ENCODE peak calls at places on chromosomes 4 and X, in five cellular contexts. L, W, G, R and Q are unnamed samples.

GRCh38 chr4:98377626-98378025 is 116.4 kb downstream of the RAP1GDS1 start:
- DNase-seq in L (no peak), W (no peak), G (no peak), R (no peak), Q (no peak)

GRCh38 chr4:72709475-72709874 is 140.5 kb upstream of the ADAMTS3 start:
- DNase-seq in L (no peak), W (no peak), G (no peak), R (no peak), Q (no peak)

GRCh38 chr4:145545538-145546224 is 64.0 kb downstream of the SMAD1 start:
- DNase-seq in L (peak; percentile 55), W (no peak), G (no peak), R (no peak), Q (no peak)

GRCh38 chr4:107719211-107719926 is 665 bp downstream of the PAPSS1 start:
- DNase-seq in L (peak; percentile 20), W (no peak), G (no peak), R (peak; percentile 77), Q (peak; percentile 34)

GRCh38 chr4:95758001-95758400 is 81.9 kb upstream of the PDHA2 start:
- DNase-seq in L (no peak), W (no peak), G (no peak), R (no peak), Q (no peak)

GRCh38 chr4:141002323-141002805 is 130.9 kb downstream of the RNF150 start:
- DNase-seq in L (no peak), W (no peak), G (no peak), R (no peak), Q (no peak)

GRCh38 chr4:161829631-161830030 is 334.2 kb downstream of the FSTL5 start:
- DNase-seq in L (no peak), W (no peak), G (no peak), R (no peak), Q (no peak)

GRCh38 chrX:71420686-71421085 is 54.5 kb downstream of the TAF1 start:
- DNase-seq in L (no peak), W (no peak), G (peak; percentile 46), R (no peak), Q (no peak)

GRCh38 chr4:156999175-156999517 is 27.5 kb upstream of the PDGFC start:
- DNase-seq in L (peak; percentile 75), W (no peak), G (no peak), R (peak; percentile 79), Q (no peak)

GRCh38 chrX:153600032-153600373 is 1.1 kb upstream of the CCNQ start:
- DNase-seq in L (peak; percentile 13), W (no peak), G (no peak), R (no peak), Q (no peak)

GRCh38 chr4:87309625-87310024 is 13.1 kb downstream of the HSD17B13 start:
- DNase-seq in L (no peak), W (no peak), G (no peak), R (no peak), Q (no peak)

GRCh38 chr4:40333921-40334352 is 1.2 kb upstream of the CHRNA9 start:
- DNase-seq in L (peak; percentile 45), W (no peak), G (no peak), R (no peak), Q (no peak)

GRCh38 chr4:154471924-154472323 is 19.7 kb downstream of the DCHS2 start:
- DNase-seq in L (no peak), W (peak; percentile 21), G (no peak), R (peak; percentile 21), Q (no peak)

GRCh38 chr4:94538229-94538628 is 86.5 kb downstream of the PDLIM5 start:
- DNase-seq in L (no peak), W (no peak), G (no peak), R (no peak), Q (no peak)

GRCh38 chrX:53794181-53794580 is 107.7 kb upstream of the HUWE1 start:
- DNase-seq in L (no peak), W (no peak), G (no peak), R (no peak), Q (no peak)

GRCh38 chr4:78644744-78645330 is 93.3 kb downstream of the ANXA3 start:
- DNase-seq in L (peak; percentile 83), W (no peak), G (no peak), R (peak; percentile 51), Q (peak; percentile 87)

DNA sequence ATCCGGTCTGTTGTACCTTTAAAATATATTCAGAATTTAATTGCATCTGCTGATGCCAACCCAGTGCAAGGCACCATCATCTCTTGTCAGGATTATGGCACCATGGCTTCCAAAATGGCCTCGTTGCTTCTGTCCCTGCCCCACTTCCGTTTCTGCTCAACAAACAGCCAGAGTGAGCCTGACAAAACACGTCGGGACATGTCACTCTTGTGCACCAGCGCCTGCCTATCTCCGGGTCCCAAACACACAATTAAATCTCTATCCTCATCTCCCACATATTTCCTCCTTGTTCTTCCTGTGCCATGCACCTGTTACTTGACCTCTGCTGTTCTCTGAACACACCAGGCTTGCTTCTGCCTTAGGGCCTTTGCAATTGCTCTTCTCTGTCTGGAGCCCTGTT is 12.8 kb upstream of the CD38 start:
- DNase-seq in L (no peak), W (no peak), G (no peak), R (no peak), Q (no peak)
- TF ChIP-seq HDAC2 in L (no peak), W (no peak), G (no peak), R (no peak), Q (no peak)

GRCh38 chr4:160423879-160424451 is 1321.1 kb downstream of the RAPGEF2 start:
- DNase-seq in L (peak; percentile 9), W (no peak), G (no peak), R (no peak), Q (no peak)
- TF ChIP-seq HDAC2 in L (no peak), W (no peak), G (no peak), R (no peak), Q (no peak)

DNA sequence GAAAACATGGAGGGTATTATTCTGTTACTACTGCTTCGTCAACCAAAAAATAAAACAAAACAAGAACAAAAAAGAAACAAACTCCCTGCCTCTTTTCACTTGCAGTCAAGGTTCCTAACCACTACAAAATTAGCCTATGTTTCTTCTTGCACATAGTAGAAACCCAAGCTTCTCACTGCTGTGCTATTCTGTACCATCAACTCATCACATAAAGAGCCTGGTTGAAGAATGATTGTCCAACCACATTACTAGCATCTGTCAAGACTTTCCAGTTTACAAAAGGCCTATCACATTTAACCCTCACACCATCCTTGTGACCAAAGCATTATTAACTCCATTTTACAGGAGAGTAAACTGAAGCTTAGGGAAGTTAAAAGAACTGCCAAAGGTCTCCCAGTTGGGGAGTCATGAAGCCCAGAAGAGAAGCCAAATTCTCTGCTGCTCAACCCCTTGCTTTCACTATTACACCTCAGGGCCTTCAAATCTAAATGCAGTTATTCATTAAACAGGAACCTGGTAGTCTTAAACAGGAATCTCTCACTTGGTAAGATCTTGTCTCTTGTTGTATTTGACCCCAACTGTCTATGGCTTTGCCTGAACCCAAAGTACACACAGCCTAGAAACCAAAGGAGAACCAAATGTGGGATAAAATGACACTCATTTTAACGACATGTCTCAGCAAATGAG is 8.5 kb downstream of the F9 start:
- DNase-seq in L (no peak), W (no peak), G (no peak), R (no peak), Q (no peak)
- TF ChIP-seq HDAC2 in L (no peak), W (no peak), G (no peak), R (no peak), Q (no peak)

GRCh38 chrX:74931214-74931613 is 6.0 kb upstream of the NEXMIF start:
- DNase-seq in L (no peak), W (no peak), G (no peak), R (no peak), Q (peak; percentile 1)

GRCh38 chrX:74923942-74924448 is 1.3 kb downstream of the NEXMIF start:
- DNase-seq in L (no peak), W (no peak), G (no peak), R (no peak), Q (no peak)

GRCh38 chrX:74924449-74925209 is 623 bp downstream of the NEXMIF start:
- DNase-seq in L (peak; percentile 19), W (no peak), G (peak; percentile 60), R (no peak), Q (no peak)

GRCh38 chrX:74922922-74923321 is 2.3 kb downstream of the NEXMIF start:
- DNase-seq in L (no peak), W (peak; percentile 69), G (no peak), R (no peak), Q (no peak)

DNA sequence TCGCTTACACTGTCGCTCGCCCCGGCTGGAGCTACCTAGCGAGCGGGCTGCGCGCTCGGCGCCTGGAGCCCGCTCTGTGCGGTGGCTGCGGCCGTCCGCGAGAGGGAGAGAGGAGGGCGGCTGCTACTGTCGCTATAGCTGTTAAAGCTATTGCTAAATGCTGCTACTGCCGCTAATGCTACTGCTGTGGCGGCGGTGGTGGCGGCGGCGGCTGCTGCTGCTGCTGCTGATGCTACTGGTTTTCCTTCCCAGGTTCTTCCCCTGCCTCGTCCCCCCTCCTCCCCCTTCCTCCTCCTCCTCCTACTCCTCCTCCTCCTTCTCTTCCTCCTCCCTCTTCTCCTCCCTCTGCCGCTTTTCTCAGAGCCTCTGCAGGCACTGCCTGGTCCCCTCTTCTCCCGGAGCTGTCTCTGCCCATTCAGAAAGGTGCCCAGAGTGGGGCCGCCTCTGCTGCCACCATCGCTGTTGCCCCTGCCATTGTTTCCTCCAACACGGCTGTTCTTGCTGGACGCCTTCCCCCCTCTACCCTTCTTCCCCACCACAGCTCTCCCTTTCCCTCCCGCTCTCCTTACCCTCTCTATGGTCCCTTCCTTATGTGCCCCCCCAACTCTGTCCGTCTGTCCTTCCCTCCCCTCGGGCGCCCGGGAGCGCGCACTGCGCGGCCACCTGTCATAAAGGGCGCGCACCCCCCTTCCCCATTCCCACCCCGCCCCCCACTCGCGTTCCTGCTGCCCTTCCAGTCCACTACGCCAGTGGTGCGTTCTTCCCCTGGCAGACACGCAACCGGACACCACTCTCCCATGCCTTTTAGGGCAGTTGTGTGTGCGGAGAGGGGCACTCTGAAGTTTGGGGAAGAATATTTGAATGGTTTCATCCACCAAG is at the start of gene NEXMIF:
- DNase-seq in L (peak; percentile 36), W (no peak), G (peak; percentile 58), R (peak; percentile 6), Q (no peak)
- TF ChIP-seq HDAC2 in L (no peak), W (no peak), G (no peak), R (no peak), Q (no peak)

GRCh38 chrX:68934421-68934820 is 105.6 kb downstream of the EFNB1 start:
- DNase-seq in L (no peak), W (no peak), G (no peak), R (no peak), Q (no peak)
- TF ChIP-seq HDAC2 in L (no peak), W (no peak), G (no peak), R (no peak), Q (no peak)

GRCh38 chr4:16667464-16667863 is 231.0 kb downstream of the LDB2 start:
- DNase-seq in L (no peak), W (no peak), G (no peak), R (no peak), Q (no peak)
- TF ChIP-seq HDAC2 in L (no peak), W (no peak), G (no peak), R (no peak), Q (no peak)

GRCh38 chr4:153432971-153433752 is 33.0 kb upstream of the TMEM131L start:
- DNase-seq in L (peak; percentile 43), W (peak; percentile 99), G (peak; percentile 62), R (peak; percentile 79), Q (peak; percentile 60)
- TF ChIP-seq HDAC2 in L (no peak), W (no peak), G (no peak), R (peak; percentile 27), Q (no peak)